ENCODE peak calls at places on chromosomes 5 and 9, in eight cellular contexts. C is activated CD4-positive, alpha-beta T cell treated with anti-CD3 and anti-CD28 coated beads, Interleukin-2, amount 10 ng/mL, durations not matched to agents 24 days and 14 days; T is neuronal stem cell; K is substantia nigra; D is activated naive CD4-positive, alpha-beta T cell; R is amniotic stem cell; G is breast epithelium; F is T1000. W is an unnamed sample.

GRCh38 chr5:144017631-144018030 is 152.8 kb downstream of the YIPF5 start:
- DNase-seq in C (no peak), T (no peak), K (no peak), D (no peak), R (no peak), G (no peak), F (no peak), W (no peak)

GRCh38 chr5:53479656-53480473 is 564 bp upstream of the FST start:
- DNase-seq in C (peak), T (peak), K (no peak), D (no peak), R (no peak), G (no peak), F (peak), W (peak)

GRCh38 chr9:132235894-132236661 is 74.2 kb downstream of the NTNG2 start:
- DNase-seq in C (peak), T (peak), K (peak), D (peak), R (peak), G (peak), F (peak), W (peak)

GRCh38 chr5:3103241-3103855 is 351.9 kb upstream of the IRX2 start:
- DNase-seq in C (no peak), T (peak), K (no peak), D (no peak), R (no peak), G (no peak), F (no peak), W (no peak)

GRCh38 chr5:93100976-93101375 is 480.0 kb downstream of the NR2F1-AS1 start:
- DNase-seq in C (no peak), T (no peak), K (no peak), D (no peak), R (no peak), G (no peak), F (no peak), W (no peak)

GRCh38 chr5:168734657-168735344 is 155.6 kb upstream of the PANK3 start:
- DNase-seq in C (no peak), T (no peak), K (no peak), D (no peak), R (no peak), G (no peak), F (no peak), W (no peak)

GRCh38 chr5:107869459-107870115 is 198.8 kb upstream of the EFNA5 start:
- DNase-seq in C (no peak), T (no peak), K (no peak), D (no peak), R (peak), G (no peak), F (no peak), W (no peak)

GRCh38 chr5:116528519-116529234 is 45.9 kb downstream of the SEMA6A start:
- DNase-seq in C (no peak), T (no peak), K (no peak), D (no peak), R (no peak), G (no peak), F (no peak), W (no peak)

GRCh38 chr9:137168575-137168906 is 1.3 kb downstream of the LRRC26 start:
- DNase-seq in C (no peak), T (no peak), K (no peak), D (no peak), R (no peak), G (no peak), F (no peak), W (no peak)

GRCh38 chr5:173517648-173518047 is 98.8 kb downstream of the BOD1 start:
- DNase-seq in C (no peak), T (no peak), K (no peak), D (no peak), R (no peak), G (no peak), F (no peak), W (no peak)

GRCh38 chr5:5481633-5482032 is 59.2 kb downstream of the ICE1 start:
- DNase-seq in C (no peak), T (no peak), K (no peak), D (no peak), R (no peak), G (no peak), F (no peak), W (no peak)

GRCh38 chr5:32017638-32018429 is 156.3 kb downstream of the GOLPH3 start:
- DNase-seq in C (no peak), T (no peak), K (no peak), D (no peak), R (no peak), G (no peak), F (peak), W (no peak)